ENCODE peak calls at places on chromosomes 2 and 18, in nine cellular contexts. U is uterus, C is spleen, Y is erythroblast, W is endothelial cell of umbilical vein, L is HepG2, S is stomach, D is ovary, I is GM12892. X is an unnamed sample.
A peak's percentile ranks its signal among the peaks of the same experiment; 100 is the strongest.

GRCh38 chr2:142037051-142037450 is 93.8 kb downstream of the LRP1B start:
- DNase-seq in U (no peak), C (no peak), Y (no peak), W (no peak), L (no peak), S (no peak), D (no peak), I (no peak), X (no peak)

GRCh38 chr2:120842456-120843439 is 107.1 kb downstream of the GLI2 start:
- DNase-seq in U (no peak), C (peak; percentile 59), Y (no peak), W (no peak), L (no peak), S (no peak), D (peak; percentile 52), I (no peak), X (no peak)

GRCh38 chr2:240568678-240569522 is 616 bp downstream of the RNPEPL1 start:
- DNase-seq in U (peak; percentile 43), C (peak; percentile 94), Y (peak; percentile 84), W (peak; percentile 59), L (no peak), S (peak; percentile 74), D (peak; percentile 84), I (peak; percentile 66), X (peak; percentile 16)

GRCh38 chr18:7658701-7659100 is 91.6 kb downstream of the PTPRM start:
- DNase-seq in U (no peak), C (no peak), Y (no peak), W (no peak), L (peak; percentile 23), S (no peak), D (no peak), I (no peak), X (no peak)

GRCh38 chr2:136891100-136891499 is 125.8 kb downstream of the THSD7B start:
- DNase-seq in U (no peak), C (no peak), Y (no peak), W (peak; percentile 16), L (no peak), S (no peak), D (no peak), I (no peak), X (no peak)

GRCh38 chr2:43225788-43226557 is 433 bp downstream of the ZFP36L2 start:
- DNase-seq in U (peak; percentile 66), C (peak; percentile 95), Y (peak; percentile 85), W (peak; percentile 69), L (peak; percentile 77), S (no peak), D (peak; percentile 81), I (peak; percentile 71), X (peak; percentile 68)

GRCh38 chr2:63741884-63742583 is 99.7 kb upstream of the UGP2 start:
- DNase-seq in U (no peak), C (no peak), Y (no peak), W (peak; percentile 53), L (no peak), S (no peak), D (no peak), I (no peak), X (no peak)

GRCh38 chr2:236010920-236011685 is 157.1 kb downstream of the GBX2 start:
- DNase-seq in U (no peak), C (no peak), Y (no peak), W (no peak), L (no peak), S (no peak), D (no peak), I (no peak), X (no peak)

GRCh38 chr18:23151414-23152099 is 16.3 kb downstream of the CABLES1 start:
- DNase-seq in U (no peak), C (no peak), Y (peak; percentile 15), W (no peak), L (no peak), S (no peak), D (no peak), I (no peak), X (no peak)

GRCh38 chr2:5798083-5798482 is 105.9 kb downstream of the SOX11 start:
- DNase-seq in U (no peak), C (no peak), Y (no peak), W (no peak), L (no peak), S (no peak), D (no peak), I (no peak), X (no peak)

GRCh38 chr18:46035701-46036680 is 36.1 kb downstream of the PSTPIP2 start:
- DNase-seq in U (no peak), C (no peak), Y (no peak), W (no peak), L (no peak), S (no peak), D (no peak), I (no peak), X (no peak)

GRCh38 chr2:166060191-166060590 is 67.6 kb downstream of the SCN1A start:
- DNase-seq in U (no peak), C (no peak), Y (no peak), W (no peak), L (no peak), S (no peak), D (no peak), I (no peak), X (no peak)

GRCh38 chr2:33412920-33413319 is 63.5 kb upstream of the RASGRP3 start:
- DNase-seq in U (no peak), C (no peak), Y (peak; percentile 11), W (peak; percentile 82), L (peak; percentile 26), S (no peak), D (no peak), I (no peak), X (no peak)

GRCh38 chr18:9433616-9434239 is 41.6 kb upstream of the RALBP1 start:
- DNase-seq in U (no peak), C (no peak), Y (no peak), W (no peak), L (no peak), S (no peak), D (no peak), I (no peak), X (no peak)

GRCh38 chr2:111031546-111032484 is 88.9 kb upstream of the BCL2L11 start:
- DNase-seq in U (no peak), C (no peak), Y (no peak), W (no peak), L (no peak), S (peak; percentile 23), D (no peak), I (no peak), X (no peak)

GRCh38 chr2:239519081-239519920 is 118.5 kb upstream of the HDAC4 start:
- DNase-seq in U (no peak), C (peak; percentile 69), Y (no peak), W (no peak), L (no peak), S (no peak), D (no peak), I (no peak), X (no peak)

DNA sequence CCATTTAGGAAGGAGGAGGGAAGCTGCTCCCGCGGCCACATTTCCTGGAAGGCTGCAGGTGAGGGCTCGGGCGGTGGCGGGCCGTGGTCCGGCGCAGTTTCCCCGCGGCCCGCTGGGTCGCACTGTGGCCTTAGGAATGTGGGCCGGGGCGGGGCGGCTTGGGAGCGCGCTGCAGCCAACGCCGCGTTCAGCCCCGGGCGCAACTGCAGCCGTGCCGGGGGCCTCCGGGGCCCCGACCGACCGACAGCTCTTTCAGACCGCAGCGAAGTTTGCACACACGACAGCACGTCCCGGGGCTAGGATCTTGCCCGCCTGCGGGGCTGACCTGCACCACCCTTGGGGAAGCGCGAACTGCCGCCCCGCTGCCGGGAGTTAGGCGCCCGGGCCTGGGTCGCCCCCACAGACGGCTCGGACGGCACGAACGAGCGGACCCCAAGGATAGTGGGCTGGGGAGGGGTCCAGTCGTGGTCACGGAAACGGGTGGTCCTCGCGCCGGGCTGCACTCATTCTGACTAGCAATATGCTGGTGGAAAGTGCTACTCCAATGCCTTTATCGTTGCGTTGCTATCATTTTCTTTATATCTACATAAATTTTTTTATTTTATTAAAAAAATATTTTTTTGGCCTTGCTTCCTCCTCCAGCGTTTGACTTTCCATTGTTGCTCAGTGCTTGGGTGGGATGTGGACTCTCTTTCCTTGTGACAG is 70.0 kb upstream of the DLX2 start:
- DNase-seq in U (peak; percentile 61), C (peak; percentile 92), Y (peak; percentile 34), W (peak; percentile 52), L (peak; percentile 43), S (peak; percentile 88), D (peak; percentile 82), I (peak; percentile 27), X (peak; percentile 60)
- TF ChIP-seq POLR2A in U (peak; percentile 27), C (no peak), Y (no peak), W (no peak), L (no peak), S (no peak), D (no peak), I (no peak), X (no peak)

GRCh38 chr2:95345066-95345414 is 47.9 kb downstream of the KCNIP3 start:
- DNase-seq in U (no peak), C (no peak), Y (no peak), W (no peak), L (no peak), S (peak; percentile 16), D (no peak), I (no peak), X (no peak)

GRCh38 chr2:95346236-95346737 is 49.1 kb downstream of the KCNIP3 start:
- DNase-seq in U (peak; percentile 66), C (peak; percentile 80), Y (peak; percentile 55), W (no peak), L (no peak), S (peak; percentile 69), D (peak; percentile 90), I (no peak), X (peak; percentile 39)

GRCh38 chr2:95346738-95347671 is 49.9 kb downstream of the KCNIP3 start:
- DNase-seq in U (peak; percentile 30), C (peak; percentile 76), Y (no peak), W (peak; percentile 8), L (no peak), S (peak; percentile 25), D (peak; percentile 69), I (no peak), X (peak; percentile 52)

GRCh38 chr2:95344656-95345055 is 47.5 kb downstream of the KCNIP3 start:
- DNase-seq in U (no peak), C (peak; percentile 38), Y (no peak), W (no peak), L (no peak), S (no peak), D (peak; percentile 19), I (no peak), X (no peak)

GRCh38 chr2:95345415-95346235 is 48.5 kb downstream of the KCNIP3 start:
- DNase-seq in U (peak; percentile 84), C (peak; percentile 92), Y (peak; percentile 56), W (peak; percentile 66), L (peak; percentile 29), S (peak; percentile 87), D (peak; percentile 95), I (peak; percentile 88), X (peak; percentile 77)
- TF ChIP-seq POLR2A in U (no peak), C (no peak), Y (no peak), W (no peak), L (no peak), S (no peak), D (no peak), I (no peak), X (no peak)

GRCh38 chr2:45009303-45009927 is at the start of gene SIX2:
- DNase-seq in U (peak; percentile 86), C (no peak), Y (peak; percentile 37), W (peak; percentile 97), L (peak; percentile 41), S (peak; percentile 90), D (peak; percentile 60), I (no peak), X (peak; percentile 84)
- TF ChIP-seq POLR2A in U (no peak), C (no peak), Y (no peak), W (no peak), L (no peak), S (no peak), D (no peak), I (no peak), X (no peak)

GRCh38 chr2:133566967-133567645 is 1.2 kb downstream of the NCKAP5 start:
- DNase-seq in U (no peak), C (no peak), Y (no peak), W (peak; percentile 72), L (no peak), S (peak; percentile 49), D (no peak), I (no peak), X (peak; percentile 62)
- TF ChIP-seq POLR2A in U (no peak), C (no peak), Y (no peak), W (no peak), L (no peak), S (no peak), D (no peak), I (no peak), X (no peak)